ENCODE peak calls at places on chromosome 17, in eight cellular contexts. S, C, M, N, X, L, B and T are unnamed samples.

GRCh38 chr17:40621558-40621957 is 26.1 kb downstream of the SMARCE1 start:
- DNase-seq in S (no peak), C (peak; percentile 48), M (no peak), N (no peak), X (peak; percentile 7), L (no peak), B (no peak), T (no peak)

GRCh38 chr17:2263183-2263954 is 40.2 kb downstream of the SMG6 start:
- DNase-seq in S (no peak), C (peak; percentile 77), M (no peak), N (no peak), X (no peak), L (no peak), B (no peak), T (no peak)

GRCh38 chr17:78342438-78343098 is 17.3 kb downstream of the SOCS3 start:
- DNase-seq in S (no peak), C (peak; percentile 88), M (no peak), N (peak; percentile 75), X (peak; percentile 88), L (peak; percentile 75), B (peak; percentile 92), T (no peak)

GRCh38 chr17:38789185-38789584 is 10.2 kb downstream of the PIP4K2B start:
- DNase-seq in S (no peak), C (peak; percentile 19), M (peak; percentile 68), N (no peak), X (no peak), L (no peak), B (no peak), T (peak; percentile 90)

GRCh38 chr17:3558603-3559269 is 1.1 kb upstream of the TRPV3 start:
- DNase-seq in S (no peak), C (peak; percentile 92), M (no peak), N (no peak), X (no peak), L (peak; percentile 20), B (peak; percentile 43), T (no peak)

GRCh38 chr17:18093616-18094408 is 6.1 kb downstream of the DRG2 start:
- DNase-seq in S (no peak), C (peak; percentile 83), M (no peak), N (peak; percentile 82), X (peak; percentile 30), L (peak; percentile 89), B (peak; percentile 87), T (no peak)

GRCh38 chr17:32285286-32285685 is 19.7 kb downstream of the RHBDL3 start:
- DNase-seq in S (no peak), C (no peak), M (no peak), N (no peak), X (no peak), L (no peak), B (no peak), T (no peak)

GRCh38 chr17:11814655-11815262 is 182.5 kb downstream of the ZNF18 start:
- DNase-seq in S (no peak), C (no peak), M (no peak), N (no peak), X (no peak), L (no peak), B (no peak), T (no peak)

GRCh38 chr17:82110298-82110697 is 12.3 kb upstream of the FASN start:
- DNase-seq in S (no peak), C (no peak), M (no peak), N (no peak), X (no peak), L (no peak), B (no peak), T (no peak)